ENCODE peak calls at places on chromosome 5, in six cellular contexts. One of them, this sample, is unnamed.
A peak's percentile ranks its signal among the peaks of the same experiment; 100 is the strongest.

GRCh38 chr5:88438006-88438405 is 169.4 kb upstream of the TMEM161B start:
- DNase-seq in neural crest cell: no peak
- DNase-seq in AG09319: no peak
- DNase-seq in T-helper 22 cell: no peak
- DNase-seq in GM20000: no peak
- DNase-seq in HEK293T: no peak
- DNase-seq in this sample: no peak

GRCh38 chr5:151719228-151719861 is 32.6 kb upstream of the SPARC start:
- DNase-seq in T-helper 22 cell: no peak
- DNase-seq in HEK293T: no peak
- DNase-seq in GM20000: no peak
- DNase-seq in AG09319: no peak
- DNase-seq in neural crest cell: peak; percentile 17
- DNase-seq in this sample: peak; percentile 49

GRCh38 chr5:8516356-8516755 is 647.4 kb downstream of the MTRR start:
- DNase-seq in T-helper 22 cell: no peak
- DNase-seq in neural crest cell: no peak
- DNase-seq in AG09319: no peak
- DNase-seq in HEK293T: no peak
- DNase-seq in GM20000: no peak
- DNase-seq in this sample: no peak

GRCh38 chr5:53890490-53890889 is 330.1 kb downstream of the NDUFS4 start:
- DNase-seq in neural crest cell: no peak
- DNase-seq in AG09319: no peak
- DNase-seq in T-helper 22 cell: no peak
- DNase-seq in GM20000: no peak
- DNase-seq in HEK293T: no peak
- DNase-seq in this sample: no peak

GRCh38 chr5:108432024-108432423 is 50.1 kb upstream of the FBXL17 start:
- DNase-seq in T-helper 22 cell: no peak
- DNase-seq in neural crest cell: no peak
- DNase-seq in AG09319: no peak
- DNase-seq in HEK293T: no peak
- DNase-seq in GM20000: no peak
- DNase-seq in this sample: no peak

GRCh38 chr5:15008476-15008875 is 136.9 kb upstream of the ANKH start:
- DNase-seq in T-helper 22 cell: no peak
- DNase-seq in HEK293T: peak; percentile 61
- DNase-seq in neural crest cell: no peak
- DNase-seq in AG09319: peak; percentile 83
- DNase-seq in GM20000: no peak
- DNase-seq in this sample: no peak

GRCh38 chr5:149646564-149646963 is 65.3 kb downstream of the ARHGEF37 start:
- DNase-seq in GM20000: no peak
- DNase-seq in T-helper 22 cell: no peak
- DNase-seq in HEK293T: no peak
- DNase-seq in AG09319: no peak
- DNase-seq in neural crest cell: no peak
- DNase-seq in this sample: no peak

GRCh38 chr5:68398146-68398812 is 182.7 kb downstream of the PIK3R1 start:
- DNase-seq in GM20000: no peak
- DNase-seq in HEK293T: no peak
- DNase-seq in neural crest cell: no peak
- DNase-seq in AG09319: no peak
- DNase-seq in T-helper 22 cell: no peak
- DNase-seq in this sample: no peak

GRCh38 chr5:118233601-118234000 is 754.7 kb downstream of the DTWD2 start:
- DNase-seq in AG09319: no peak
- DNase-seq in HEK293T: no peak
- DNase-seq in T-helper 22 cell: no peak
- DNase-seq in GM20000: no peak
- DNase-seq in neural crest cell: no peak
- DNase-seq in this sample: no peak

GRCh38 chr5:130333089-130333488 is 428.8 kb downstream of the CHSY3 start:
- DNase-seq in AG09319: no peak
- DNase-seq in T-helper 22 cell: no peak
- DNase-seq in HEK293T: no peak
- DNase-seq in GM20000: no peak
- DNase-seq in neural crest cell: no peak
- DNase-seq in this sample: no peak

GRCh38 chr5:16934669-16935068 is 1.4 kb downstream of the MYO10 start:
- DNase-seq in GM20000: no peak
- DNase-seq in T-helper 22 cell: no peak
- DNase-seq in HEK293T: no peak
- DNase-seq in neural crest cell: no peak
- DNase-seq in AG09319: no peak
- DNase-seq in this sample: no peak

GRCh38 chr5:143738415-143739401 is 73.3 kb upstream of the HMHB1 start:
- DNase-seq in AG09319: no peak
- DNase-seq in neural crest cell: no peak
- DNase-seq in HEK293T: no peak
- DNase-seq in GM20000: no peak
- DNase-seq in T-helper 22 cell: no peak
- DNase-seq in this sample: no peak

GRCh38 chr5:62385136-62385535 is 18.6 kb downstream of the DIMT1 start:
- DNase-seq in HEK293T: no peak
- DNase-seq in AG09319: no peak
- DNase-seq in GM20000: no peak
- DNase-seq in neural crest cell: no peak
- DNase-seq in T-helper 22 cell: no peak
- DNase-seq in this sample: no peak

GRCh38 chr5:34686762-34687268 is 30.7 kb downstream of the RAI14 start:
- DNase-seq in AG09319: peak; percentile 66
- DNase-seq in neural crest cell: no peak
- DNase-seq in HEK293T: peak; percentile 58
- DNase-seq in T-helper 22 cell: no peak
- DNase-seq in GM20000: no peak
- DNase-seq in this sample: no peak

GRCh38 chr5:9059920-9060691 is 485.8 kb downstream of the SEMA5A start:
- DNase-seq in neural crest cell: no peak
- DNase-seq in AG09319: peak; percentile 56
- DNase-seq in T-helper 22 cell: no peak
- DNase-seq in GM20000: no peak
- DNase-seq in HEK293T: no peak
- DNase-seq in this sample: no peak

GRCh38 chr5:124236366-124237231 is 509.8 kb downstream of the ZNF608 start:
- DNase-seq in HEK293T: no peak
- DNase-seq in neural crest cell: no peak
- DNase-seq in T-helper 22 cell: no peak
- DNase-seq in GM20000: no peak
- DNase-seq in AG09319: no peak
- DNase-seq in this sample: no peak

GRCh38 chr5:71998746-71999145 is 108.5 kb upstream of the MAP1B start:
- DNase-seq in neural crest cell: no peak
- DNase-seq in GM20000: no peak
- DNase-seq in HEK293T: no peak
- DNase-seq in T-helper 22 cell: no peak
- DNase-seq in AG09319: no peak
- DNase-seq in this sample: no peak